ENCODE peak calls at places on chromosome 13, in four cellular contexts. O is CD8-positive, alpha-beta T cell; P is keratinocyte; D is hepatocyte. A is an unnamed sample. For H3K4me1, the result is how much of the 10 kb centered on the place peaks cover.

GRCh38 chr13:62014299-62014698 is 598.6 kb upstream of the PCDH20 start:
- DNase-seq in O (no peak), D (peak), P (no peak), A (no peak)

GRCh38 chr13:48158915-48159314 is 64.0 kb upstream of the MED4 start:
- DNase-seq in P (no peak), D (no peak), O (no peak), A (no peak)

GRCh38 chr13:104571161-104571889 is 1505.1 kb upstream of the SLC10A2 start:
- DNase-seq in P (no peak), D (peak), O (no peak), A (no peak)

GRCh38 chr13:113061271-113061625 is 44.3 kb upstream of the F7 start:
- DNase-seq in P (no peak), D (no peak), O (no peak), A (no peak)

GRCh38 chr13:51292000-51292550 is 47.4 kb upstream of the SERPINE3 start:
- DNase-seq in O (no peak), D (no peak), P (no peak), A (no peak)

GRCh38 chr13:94344126-94344863 is 135.2 kb downstream of the DCT start:
- DNase-seq in P (no peak), D (no peak), O (no peak), A (no peak)

GRCh38 chr13:21240586-21240985 is 64.1 kb downstream of the MRPL57 start:
- DNase-seq in D (no peak), P (no peak), O (no peak), A (no peak)

GRCh38 chr13:31322025-31322424 is 122.2 kb downstream of the B3GLCT start:
- DNase-seq in D (peak), O (no peak), P (no peak), A (no peak)

GRCh38 chr13:91249370-91249769 is 98.1 kb upstream of the MIR17HG start:
- DNase-seq in D (no peak), O (no peak), P (no peak), A (no peak)

GRCh38 chr13:51764184-51765141 is 39.5 kb downstream of the DHRS12 start:
- DNase-seq in P (no peak), D (peak), O (peak), A (peak)

GRCh38 chr13:96020941-96021340 is 32.3 kb downstream of the UGGT2 start:
- DNase-seq in O (no peak), P (no peak), D (peak), A (no peak)

GRCh38 chr13:37109080-37109678 is 3.7 kb upstream of the CSNK1A1L start:
- DNase-seq in D (peak), O (no peak), P (peak), A (no peak)

GRCh38 chr13:46994492-46994891 is 97.6 kb upstream of the HTR2A start:
- DNase-seq in P (no peak), O (no peak), D (no peak), A (no peak)

GRCh38 chr13:90933097-90933826 is 414.2 kb upstream of the MIR17HG start:
- DNase-seq in P (no peak), O (no peak), D (no peak), A (no peak)

DNA sequence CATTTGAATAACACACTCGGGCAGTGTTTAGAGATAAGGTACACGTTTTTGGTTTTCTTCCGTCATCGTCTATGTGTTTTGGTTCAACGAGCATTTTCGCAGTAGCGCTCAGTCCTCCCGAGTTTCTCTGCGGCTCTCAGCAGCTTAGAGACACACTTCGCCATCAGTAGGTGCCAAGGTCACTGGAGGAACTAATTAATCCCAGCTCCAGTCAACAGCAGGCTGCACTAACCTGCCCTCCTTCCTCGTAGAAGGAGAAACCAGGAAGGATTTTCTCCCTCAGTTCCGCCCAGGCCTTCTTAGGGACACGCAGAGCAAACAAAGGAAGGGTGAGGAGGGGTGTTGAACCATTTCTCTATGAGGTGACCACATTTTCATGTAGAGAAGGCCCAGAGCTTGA is 12.6 kb downstream of the MBNL2 start:
- DNase-seq in D (peak), O (no peak), P (no peak), A (no peak)
- H3K4me1 ChIP-seq in D (under half), O (under half), P (under half), A (under half)

GRCh38 chr13:41645313-41645712 is 188.0 kb downstream of the RGCC start:
- DNase-seq in D (peak), O (no peak), P (no peak), A (no peak)
- H3K27ac ChIP-seq in D (peak), O (no peak), P (no peak), A (no peak)

DNA sequence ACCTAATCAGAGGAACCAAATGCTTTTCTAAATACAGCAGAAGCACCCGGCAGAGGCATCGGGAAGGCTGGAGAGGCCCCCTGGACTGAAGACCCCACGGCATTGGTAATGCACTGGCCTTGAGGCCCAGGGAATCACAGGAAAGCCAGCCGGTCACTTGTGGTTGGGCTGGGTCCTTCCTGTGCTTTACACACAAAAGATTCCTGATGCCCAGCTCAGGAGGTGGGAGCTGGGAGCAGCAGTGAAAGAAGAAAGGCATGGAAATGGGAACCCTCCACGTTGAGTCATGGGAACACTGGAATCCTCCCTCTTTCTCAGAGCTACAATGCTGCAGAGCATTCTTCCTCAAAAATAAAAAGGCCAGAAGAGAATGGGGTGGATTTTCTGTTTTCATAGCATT is 126.4 kb downstream of the TNFRSF19 start:
- DNase-seq in D (no peak), O (no peak), P (no peak), A (no peak)
- H3K4me3 ChIP-seq in D (no peak), O (no peak), P (no peak), A (peak)

DNA sequence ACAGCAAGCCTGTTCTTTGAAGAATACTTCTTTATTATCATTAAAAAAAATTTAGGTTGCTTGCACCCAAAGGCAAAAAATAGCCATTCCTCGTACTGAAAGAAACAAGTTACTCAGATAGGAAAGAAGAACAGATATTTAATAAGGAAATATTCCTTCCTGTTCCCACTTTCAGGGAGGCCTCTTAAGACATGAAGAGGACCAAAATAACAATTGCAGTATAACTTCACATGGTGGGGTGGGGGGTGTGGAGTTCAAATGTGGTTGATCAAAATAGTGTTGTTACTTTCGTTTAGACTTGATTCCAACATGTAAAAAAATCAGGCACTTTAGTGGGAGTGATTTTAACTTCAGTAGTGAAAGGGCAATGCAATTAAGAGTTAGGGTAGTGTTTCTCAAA is 3.6 kb downstream of the RGCC start:
- DNase-seq in O (no peak), P (no peak), D (no peak), A (peak)
- H3K4me1 ChIP-seq in O (half or more), P (under half), D (under half), A (half or more)

GRCh38 chr13:110559429-110559943 is 2.0 kb downstream of the RAB20 start:
- DNase-seq in O (no peak), D (peak), P (no peak), A (no peak)
- H3K27ac ChIP-seq in O (no peak), D (peak), P (no peak), A (no peak)

GRCh38 chr13:41139296-41139966 is 6.8 kb upstream of the KBTBD6 start:
- DNase-seq in O (no peak), D (no peak), P (no peak), A (no peak)
- H3K4me3 ChIP-seq in O (no peak), D (no peak), P (no peak), A (no peak)

A was measured in CD4-positive, alpha-beta memory T cell.